ENCODE peak calls at places on chromosomes 3 and 15, in eight cellular contexts. One of them, this sample, is unnamed.

GRCh38 chr15:28881170-28881569 is 4.6 kb upstream of the APBA2 start:
- DNase-seq in GM06990: no peak
- DNase-seq in kidney epithelial cell: no peak
- DNase-seq in gastrocnemius medialis: no peak
- DNase-seq in AG10803: no peak
- DNase-seq in H1: no peak
- DNase-seq in CD8-positive, alpha-beta T cell: no peak
- DNase-seq in cardiac fibroblast: peak
- DNase-seq in this sample: peak

GRCh38 chr15:64552281-64552948 is 92.0 kb downstream of the ZNF609 start:
- DNase-seq in AG10803: no peak
- DNase-seq in H1: no peak
- DNase-seq in cardiac fibroblast: no peak
- DNase-seq in GM06990: no peak
- DNase-seq in kidney epithelial cell: no peak
- DNase-seq in gastrocnemius medialis: no peak
- DNase-seq in CD8-positive, alpha-beta T cell: no peak
- DNase-seq in this sample: no peak

GRCh38 chr15:65331811-65332210 is 27.3 kb downstream of the RNU5B-1 start:
- DNase-seq in H1: no peak
- DNase-seq in gastrocnemius medialis: no peak
- DNase-seq in CD8-positive, alpha-beta T cell: no peak
- DNase-seq in kidney epithelial cell: no peak
- DNase-seq in cardiac fibroblast: no peak
- DNase-seq in GM06990: no peak
- DNase-seq in AG10803: no peak
- DNase-seq in this sample: no peak

GRCh38 chr15:33934396-33934795 is 33.9 kb upstream of the CHRM5 start:
- DNase-seq in CD8-positive, alpha-beta T cell: no peak
- DNase-seq in gastrocnemius medialis: no peak
- DNase-seq in H1: no peak
- DNase-seq in cardiac fibroblast: peak
- DNase-seq in GM06990: no peak
- DNase-seq in kidney epithelial cell: no peak
- DNase-seq in AG10803: no peak
- DNase-seq in this sample: no peak

GRCh38 chr3:2268779-2269178 is 170.1 kb downstream of the CNTN4 start:
- DNase-seq in CD8-positive, alpha-beta T cell: no peak
- DNase-seq in AG10803: no peak
- DNase-seq in GM06990: no peak
- DNase-seq in gastrocnemius medialis: no peak
- DNase-seq in H1: no peak
- DNase-seq in kidney epithelial cell: no peak
- DNase-seq in cardiac fibroblast: no peak
- DNase-seq in this sample: no peak

GRCh38 chr3:141680620-141681389 is 57.3 kb upstream of the RNF7 start:
- DNase-seq in H1: peak
- DNase-seq in AG10803: peak
- DNase-seq in kidney epithelial cell: peak
- DNase-seq in cardiac fibroblast: peak
- DNase-seq in GM06990: no peak
- DNase-seq in CD8-positive, alpha-beta T cell: no peak
- DNase-seq in gastrocnemius medialis: no peak
- DNase-seq in this sample: peak

GRCh38 chr15:71743861-71744382 is 66.4 kb upstream of the NR2E3 start:
- DNase-seq in H1: no peak
- DNase-seq in kidney epithelial cell: no peak
- DNase-seq in CD8-positive, alpha-beta T cell: peak
- DNase-seq in GM06990: no peak
- DNase-seq in AG10803: peak
- DNase-seq in gastrocnemius medialis: no peak
- DNase-seq in cardiac fibroblast: peak
- DNase-seq in this sample: peak

GRCh38 chr15:45660231-45660979 is 25.6 kb downstream of the SQOR start:
- DNase-seq in CD8-positive, alpha-beta T cell: no peak
- DNase-seq in cardiac fibroblast: peak
- DNase-seq in kidney epithelial cell: no peak
- DNase-seq in GM06990: no peak
- DNase-seq in H1: no peak
- DNase-seq in AG10803: peak
- DNase-seq in gastrocnemius medialis: peak
- DNase-seq in this sample: no peak

GRCh38 chr3:153291052-153291689 is 129.1 kb downstream of the RAP2B start:
- DNase-seq in GM06990: no peak
- DNase-seq in kidney epithelial cell: no peak
- DNase-seq in cardiac fibroblast: peak
- DNase-seq in CD8-positive, alpha-beta T cell: no peak
- DNase-seq in gastrocnemius medialis: no peak
- DNase-seq in AG10803: no peak
- DNase-seq in H1: peak
- DNase-seq in this sample: peak
- TF ChIP-seq CTCF in GM06990: peak
- TF ChIP-seq CTCF in kidney epithelial cell: peak
- TF ChIP-seq CTCF in cardiac fibroblast: peak
- TF ChIP-seq CTCF in CD8-positive, alpha-beta T cell: no peak
- TF ChIP-seq CTCF in gastrocnemius medialis: no peak
- TF ChIP-seq CTCF in AG10803: peak
- TF ChIP-seq CTCF in H1: peak
- TF ChIP-seq CTCF in this sample: peak

DNA sequence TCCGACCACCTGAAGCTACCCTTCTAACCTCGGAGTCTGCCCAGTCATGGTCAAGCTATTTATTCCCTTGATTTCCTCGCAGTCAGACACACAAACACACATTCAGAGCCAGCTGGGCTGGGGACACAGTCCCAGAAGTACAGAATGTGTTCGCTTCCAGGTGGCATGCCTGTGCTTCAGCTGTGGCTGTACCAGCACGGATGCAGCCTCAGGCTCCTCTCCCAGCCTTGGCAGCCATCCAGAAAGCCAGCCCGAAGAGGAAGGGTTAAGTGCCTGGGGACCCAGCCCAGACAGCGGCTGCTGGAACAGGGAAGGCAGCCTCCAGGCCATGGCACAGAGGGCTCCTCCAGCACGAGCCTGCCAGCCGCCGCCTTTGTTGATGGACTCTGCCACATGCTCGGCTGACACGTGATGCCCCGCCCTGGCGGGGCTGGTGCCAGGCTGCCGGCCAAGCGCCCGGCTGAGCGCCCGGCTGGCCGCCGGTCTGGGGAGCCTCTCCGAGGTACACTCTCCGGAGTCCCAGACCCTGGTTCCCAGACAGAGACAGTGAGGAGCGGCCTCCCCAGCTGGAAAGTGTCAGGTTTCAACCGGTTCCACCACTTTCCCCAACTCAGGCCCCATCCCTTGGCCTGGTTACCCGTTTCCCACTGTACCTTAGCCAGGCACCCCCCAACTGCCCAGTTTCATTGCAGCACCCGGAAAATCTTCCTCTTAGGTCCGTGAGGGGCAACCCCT is 5.4 kb downstream of the BMF start:
- DNase-seq in cardiac fibroblast: peak
- DNase-seq in GM06990: no peak
- DNase-seq in AG10803: peak
- DNase-seq in gastrocnemius medialis: peak
- DNase-seq in H1: no peak
- DNase-seq in CD8-positive, alpha-beta T cell: no peak
- DNase-seq in kidney epithelial cell: no peak
- DNase-seq in this sample: peak
- H3K4me3 ChIP-seq in cardiac fibroblast: no peak
- H3K4me3 ChIP-seq in GM06990: no peak
- H3K4me3 ChIP-seq in AG10803: peak
- H3K4me3 ChIP-seq in gastrocnemius medialis: peak
- H3K4me3 ChIP-seq in H1: peak
- H3K4me3 ChIP-seq in CD8-positive, alpha-beta T cell: no peak
- H3K4me3 ChIP-seq in kidney epithelial cell: no peak
- H3K4me3 ChIP-seq in this sample: no peak

GRCh38 chr3:148880681-148881080 is 15.6 kb downstream of the CPA3 start:
- DNase-seq in gastrocnemius medialis: no peak
- DNase-seq in H1: no peak
- DNase-seq in GM06990: no peak
- DNase-seq in AG10803: no peak
- DNase-seq in CD8-positive, alpha-beta T cell: no peak
- DNase-seq in cardiac fibroblast: peak
- DNase-seq in kidney epithelial cell: no peak
- DNase-seq in this sample: peak
- TF ChIP-seq CTCF in gastrocnemius medialis: no peak
- TF ChIP-seq CTCF in H1: no peak
- TF ChIP-seq CTCF in GM06990: peak
- TF ChIP-seq CTCF in AG10803: no peak
- TF ChIP-seq CTCF in CD8-positive, alpha-beta T cell: no peak
- TF ChIP-seq CTCF in cardiac fibroblast: no peak
- TF ChIP-seq CTCF in kidney epithelial cell: peak
- TF ChIP-seq CTCF in this sample: no peak

DNA sequence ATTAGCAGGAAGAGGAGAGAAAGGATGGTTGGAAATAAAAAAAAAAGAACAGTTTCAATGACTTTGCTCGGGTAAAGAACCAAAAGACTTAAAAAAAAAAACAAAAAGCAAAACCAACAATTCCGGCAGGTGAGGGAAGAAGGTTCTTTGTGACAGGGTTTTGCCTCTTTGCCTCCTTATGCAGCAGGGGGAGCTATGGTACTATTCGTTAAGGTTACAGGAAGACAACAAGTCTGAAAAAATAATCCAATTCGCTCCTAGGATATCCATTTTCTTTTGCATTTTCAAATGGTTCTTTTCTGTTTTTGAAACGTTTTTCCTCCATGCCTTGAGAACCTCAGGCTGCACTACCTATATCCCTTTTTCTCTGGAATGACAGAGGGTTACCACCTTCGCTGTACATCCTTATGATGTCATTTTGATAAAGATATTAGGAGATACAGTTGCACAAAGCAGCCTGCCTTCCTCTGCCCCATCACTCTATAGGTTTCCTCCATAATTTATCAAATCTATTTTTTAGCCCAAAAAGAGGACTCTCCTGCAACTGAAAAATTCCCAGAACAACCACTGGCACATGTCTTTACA is 55.0 kb downstream of the CFAP20DC start:
- DNase-seq in GM06990: no peak
- DNase-seq in AG10803: peak
- DNase-seq in gastrocnemius medialis: no peak
- DNase-seq in kidney epithelial cell: peak
- DNase-seq in cardiac fibroblast: peak
- DNase-seq in H1: peak
- DNase-seq in CD8-positive, alpha-beta T cell: no peak
- DNase-seq in this sample: peak
- H3K4me3 ChIP-seq in GM06990: no peak
- H3K4me3 ChIP-seq in AG10803: no peak
- H3K4me3 ChIP-seq in gastrocnemius medialis: no peak
- H3K4me3 ChIP-seq in kidney epithelial cell: no peak
- H3K4me3 ChIP-seq in cardiac fibroblast: no peak
- H3K4me3 ChIP-seq in H1: no peak
- H3K4me3 ChIP-seq in CD8-positive, alpha-beta T cell: no peak
- H3K4me3 ChIP-seq in this sample: peak

This sample was measured in choroid plexus epithelial cell.